ENCODE peak calls at places on chromosomes 3 and 15, in nine cellular contexts. X is osteoblast; A is colonic mucosa; R is naive thymus-derived CD4-positive, alpha-beta T cell; F is endothelial cell of umbilical vein; N is Caco-2; S is heart right ventricle; L is tibial artery; B is upper lobe of left lung. C is an unnamed sample. For H3K4me1 and H3K36me3, the result is how much of the 10 kb centered on the place peaks cover.

GRCh38 chr3:37905987-37906674 is 44.5 kb downstream of the CTDSPL start:
- DNase-seq in X (peak), A (no peak), R (no peak), F (peak), N (no peak), S (no peak), L (no peak), B (no peak), C (no peak)

GRCh38 chr3:2283818-2284217 is 185.2 kb downstream of the CNTN4 start:
- DNase-seq in X (no peak), A (no peak), R (no peak), F (no peak), N (no peak), S (no peak), L (no peak), B (no peak), C (no peak)

GRCh38 chr15:84955089-84955848 is 26.4 kb upstream of the PDE8A start:
- DNase-seq in X (peak), A (peak), R (peak), F (peak), N (peak), S (peak), L (peak), B (peak), C (peak)

GRCh38 chr3:128012050-128012449 is 40.2 kb upstream of the SEC61A1 start:
- DNase-seq in X (no peak), A (no peak), R (no peak), F (no peak), N (no peak), S (no peak), L (no peak), B (no peak), C (no peak)

GRCh38 chr15:52427804-52428203 is 100.9 kb downstream of the MYO5A start:
- DNase-seq in X (peak), A (no peak), R (no peak), F (no peak), N (no peak), S (no peak), L (no peak), B (no peak), C (no peak)

GRCh38 chr3:140942221-140943104 is 827 bp downstream of the SLC25A36 start:
- DNase-seq in X (peak), A (peak), R (peak), F (peak), N (peak), S (peak), L (peak), B (peak), C (peak)

GRCh38 chr3:175260145-175260794 is 401.1 kb downstream of the NAALADL2 start:
- DNase-seq in X (peak), A (no peak), R (no peak), F (no peak), N (no peak), S (no peak), L (no peak), B (no peak), C (no peak)

GRCh38 chr15:29612701-29613100 is 209.6 kb downstream of the TJP1 start:
- DNase-seq in X (no peak), A (no peak), R (no peak), F (peak), N (no peak), S (no peak), L (no peak), B (no peak), C (no peak)

GRCh38 chr15:78000089-78000926 is 77.2 kb downstream of the TBC1D2B start:
- DNase-seq in X (no peak), A (peak), R (peak), F (peak), N (peak), S (peak), L (peak), B (peak), C (peak)

GRCh38 chr3:133925960-133926735 is 30.5 kb upstream of the RAB6B start:
- DNase-seq in X (peak), A (peak), R (no peak), F (no peak), N (no peak), S (no peak), L (peak), B (no peak), C (no peak)

GRCh38 chr15:55907797-55908196 is 85.6 kb downstream of the NEDD4 start:
- DNase-seq in X (peak), A (no peak), R (no peak), F (peak), N (no peak), S (no peak), L (no peak), B (no peak), C (no peak)

GRCh38 chr3:55620361-55621025 is 133.4 kb upstream of the WNT5A start:
- DNase-seq in X (no peak), A (peak), R (no peak), F (no peak), N (peak), S (no peak), L (no peak), B (no peak), C (no peak)

GRCh38 chr3:84755860-84756259 is 202.9 kb upstream of the CADM2 start:
- DNase-seq in X (no peak), A (no peak), R (no peak), F (no peak), N (no peak), S (no peak), L (no peak), B (peak), C (no peak)

GRCh38 chr15:38531509-38531908 is 33.1 kb downstream of the RASGRP1 start:
- DNase-seq in X (peak), A (no peak), R (no peak), F (no peak), N (no peak), S (no peak), L (no peak), B (no peak), C (no peak)

GRCh38 chr3:117322866-117323265 is 613.3 kb downstream of the TUSC7 start:
- DNase-seq in X (no peak), A (no peak), R (no peak), F (peak), N (peak), S (no peak), L (no peak), B (no peak), C (no peak)

GRCh38 chr3:150925751-150926201 is 20.5 kb upstream of the MINDY4B start:
- DNase-seq in X (no peak), A (peak), R (peak), F (peak), N (peak), S (peak), L (no peak), B (peak), C (peak)

GRCh38 chr3:113606539-113607218 is 74.3 kb downstream of the SIDT1 start:
- DNase-seq in X (no peak), A (no peak), R (no peak), F (no peak), N (no peak), S (no peak), L (no peak), B (no peak), C (peak)

GRCh38 chr3:25429441-25429907 is 1.4 kb downstream of the RARB start:
- DNase-seq in X (no peak), A (no peak), R (no peak), F (peak), N (peak), S (no peak), L (no peak), B (no peak), C (no peak)

GRCh38 chr3:114417265-114417664 is 123.4 kb downstream of the TIGIT start:
- DNase-seq in X (no peak), A (no peak), R (no peak), F (no peak), N (no peak), S (no peak), L (no peak), B (no peak), C (no peak)

GRCh38 chr3:38545983-38546382 is 49.8 kb downstream of the EXOG start:
- DNase-seq in X (no peak), A (no peak), R (no peak), F (no peak), N (no peak), S (no peak), L (no peak), B (no peak), C (no peak)

GRCh38 chr3:53845103-53845880 is 927 bp downstream of the CHDH start:
- DNase-seq in X (peak), A (peak), R (no peak), F (peak), N (peak), S (peak), L (no peak), B (no peak), C (no peak)

GRCh38 chr3:40616420-40616819 is 91.7 kb downstream of the ZNF621 start:
- DNase-seq in X (no peak), A (no peak), R (no peak), F (no peak), N (no peak), S (no peak), L (no peak), B (peak), C (no peak)

GRCh38 chr15:100849021-100849831 is 30.4 kb upstream of the ALDH1A3 start:
- DNase-seq in X (peak), A (peak), R (peak), F (peak), N (peak), S (peak), L (no peak), B (peak), C (peak)

GRCh38 chr3:156120528-156121251 is at the start of gene KCNAB1:
- DNase-seq in X (no peak), A (no peak), R (no peak), F (no peak), N (no peak), S (no peak), L (no peak), B (peak), C (no peak)

GRCh38 chr15:99967841-99968371 is 234.7 kb upstream of the LYSMD4 start:
- DNase-seq in X (no peak), A (no peak), R (no peak), F (no peak), N (no peak), S (no peak), L (peak), B (no peak), C (no peak)

GRCh38 chr3:155097009-155097349 is 16.9 kb downstream of the MME start:
- DNase-seq in X (no peak), A (no peak), R (no peak), F (no peak), N (no peak), S (no peak), L (no peak), B (no peak), C (no peak)
- H3K4me1 ChIP-seq in X (under half), A (under half), R (under half), F (under half), N (under half), S (under half), L (under half), B (under half), C (under half)

GRCh38 chr3:16653712-16654111 is 48.5 kb upstream of the DAZL start:
- DNase-seq in X (no peak), A (no peak), R (no peak), F (no peak), N (no peak), S (no peak), L (no peak), B (no peak), C (no peak)

GRCh38 chr3:16663852-16664712 is 58.9 kb upstream of the DAZL start:
- DNase-seq in X (no peak), A (no peak), R (no peak), F (no peak), N (no peak), S (no peak), L (no peak), B (no peak), C (no peak)

GRCh38 chr3:16658933-16659793 is 53.9 kb upstream of the DAZL start:
- DNase-seq in X (no peak), A (no peak), R (no peak), F (no peak), N (no peak), S (no peak), L (no peak), B (no peak), C (no peak)

GRCh38 chr3:16658004-16658932 is 53.0 kb upstream of the DAZL start:
- DNase-seq in X (no peak), A (no peak), R (no peak), F (no peak), N (no peak), S (no peak), L (no peak), B (no peak), C (no peak)
- H3K4me3 ChIP-seq in X (no peak), A (no peak), R (no peak), F (no peak), N (no peak), S (no peak), L (no peak), B (no peak), C (no peak)

GRCh38 chr3:121477589-121477988 is 68.2 kb downstream of the POLQ start:
- DNase-seq in X (no peak), A (no peak), R (no peak), F (peak), N (no peak), S (no peak), L (no peak), B (no peak), C (no peak)

GRCh38 chr3:121467085-121467484 is 78.7 kb downstream of the POLQ start:
- DNase-seq in X (no peak), A (no peak), R (no peak), F (no peak), N (no peak), S (no peak), L (no peak), B (no peak), C (no peak)

GRCh38 chr3:121473001-121473400 is 72.8 kb downstream of the POLQ start:
- DNase-seq in X (no peak), A (no peak), R (no peak), F (no peak), N (no peak), S (no peak), L (no peak), B (no peak), C (no peak)
- H3K36me3 ChIP-seq in X (under half), A (under half), R (under half), F (under half), N (under half), S (under half), L (under half), B (under half), C (under half)

GRCh38 chr3:16441306-16441898 is 72.1 kb downstream of the RFTN1 start:
- DNase-seq in X (no peak), A (no peak), R (no peak), F (no peak), N (no peak), S (no peak), L (no peak), B (no peak), C (no peak)

GRCh38 chr3:16442730-16443129 is 70.8 kb downstream of the RFTN1 start:
- DNase-seq in X (no peak), A (no peak), R (no peak), F (no peak), N (no peak), S (no peak), L (no peak), B (no peak), C (no peak)

GRCh38 chr3:16437640-16438039 is 75.9 kb downstream of the RFTN1 start:
- DNase-seq in X (no peak), A (no peak), R (no peak), F (no peak), N (no peak), S (no peak), L (no peak), B (no peak), C (no peak)

GRCh38 chr3:16439848-16440708 is 73.4 kb downstream of the RFTN1 start:
- DNase-seq in X (no peak), A (no peak), R (no peak), F (no peak), N (no peak), S (no peak), L (no peak), B (no peak), C (no peak)

GRCh38 chr3:16439163-16439847 is 74.2 kb downstream of the RFTN1 start:
- DNase-seq in X (no peak), A (no peak), R (no peak), F (no peak), N (no peak), S (no peak), L (no peak), B (no peak), C (no peak)
- H3K4me1 ChIP-seq in X (under half), A (under half), R (under half), F (under half), N (under half), S (under half), L (half or more), B (under half), C (under half)

GRCh38 chr15:33068531-33068990 is 126.0 kb downstream of the FMN1 start:
- DNase-seq in X (no peak), A (peak), R (no peak), F (no peak), N (no peak), S (no peak), L (peak), B (no peak), C (no peak)
- H3K4me3 ChIP-seq in X (peak), A (peak), R (no peak), F (no peak), N (no peak), S (no peak), L (no peak), B (peak), C (no peak)

GRCh38 chr3:33392144-33392543 is 48.1 kb downstream of the UBP1 start:
- DNase-seq in X (no peak), A (no peak), R (no peak), F (no peak), N (no peak), S (no peak), L (no peak), B (no peak), C (no peak)

GRCh38 chr3:33388374-33389100 is 51.7 kb downstream of the UBP1 start:
- DNase-seq in X (no peak), A (no peak), R (no peak), F (peak), N (no peak), S (no peak), L (no peak), B (no peak), C (no peak)

GRCh38 chr3:33392703-33393125 is 47.5 kb downstream of the UBP1 start:
- DNase-seq in X (peak), A (no peak), R (no peak), F (peak), N (no peak), S (no peak), L (no peak), B (no peak), C (no peak)

GRCh38 chr3:33389908-33390307 is 50.3 kb downstream of the UBP1 start:
- DNase-seq in X (no peak), A (no peak), R (no peak), F (no peak), N (no peak), S (no peak), L (no peak), B (no peak), C (no peak)

GRCh38 chr3:33391255-33391995 is 48.8 kb downstream of the UBP1 start:
- DNase-seq in X (no peak), A (no peak), R (no peak), F (no peak), N (no peak), S (no peak), L (no peak), B (no peak), C (no peak)
- H3K36me3 ChIP-seq in X (half or more), A (under half), R (under half), F (under half), N (under half), S (half or more), L (half or more), B (half or more), C (under half)

C was measured in CD8-positive, alpha-beta memory T cell.